ENCODE peak calls at places on chromosomes 7 and 10, in four cellular contexts. E is K562, J is GM12878, U is HepG2. P is an unnamed sample.

GRCh38 chr7:1004018-1004880 is 21.3 kb downstream of the CYP2W1 start:
- DNase-seq in E (no peak), J (no peak), U (no peak), P (no peak)

GRCh38 chr7:102433319-102434038 is at the start of gene ORAI2:
- DNase-seq in E (peak), J (no peak), U (no peak), P (peak)

GRCh38 chr10:102691701-102692100 is 22.5 kb downstream of the ARL3 start:
- DNase-seq in E (no peak), J (no peak), U (no peak), P (no peak)

GRCh38 chr10:68327889-68328786 is 3.7 kb upstream of the HNRNPH3 start:
- DNase-seq in E (no peak), J (no peak), U (peak), P (peak)

GRCh38 chr10:133201151-133201947 is 28.7 kb upstream of the UTF1 start:
- DNase-seq in E (no peak), J (no peak), U (no peak), P (no peak)

GRCh38 chr10:10528563-10528910 is 489.1 kb upstream of the CELF2 start:
- DNase-seq in E (no peak), J (no peak), U (no peak), P (no peak)

GRCh38 chr7:66301249-66301648 is 96.1 kb downstream of the TPST1 start:
- DNase-seq in E (no peak), J (no peak), U (no peak), P (no peak)

GRCh38 chr7:7424151-7424873 is 111.4 kb downstream of the COL28A1 start:
- DNase-seq in E (peak), J (peak), U (peak), P (peak)

GRCh38 chr10:79146611-79147130 is 77.9 kb downstream of the ZMIZ1 start:
- DNase-seq in E (no peak), J (no peak), U (no peak), P (no peak)

GRCh38 chr10:26527018-26527417 is 88.9 kb downstream of the APBB1IP start:
- DNase-seq in E (no peak), J (no peak), U (no peak), P (no peak)

GRCh38 chr7:106021211-106022067 is 58.4 kb downstream of the CDHR3 start:
- DNase-seq in E (no peak), J (no peak), U (no peak), P (peak)

GRCh38 chr7:105087981-105088380 is 74.0 kb downstream of the KMT2E start:
- DNase-seq in E (no peak), J (no peak), U (no peak), P (no peak)

GRCh38 chr10:96509017-96509641 is 4.6 kb downstream of the TLL2 start:
- DNase-seq in E (no peak), J (no peak), U (no peak), P (no peak)

GRCh38 chr10:47323636-47324299 is 1.5 kb downstream of the GDF2 start:
- DNase-seq in E (no peak), J (no peak), U (no peak), P (no peak)

GRCh38 chr7:130854481-130854880 is 120.5 kb upstream of the KLF14 start:
- DNase-seq in E (no peak), J (no peak), U (no peak), P (no peak)
- TF ChIP-seq TARDBP in E (no peak), J (no peak), U (no peak), P (no peak)

GRCh38 chr7:8433477-8434289 is at the start of gene NXPH1:
- DNase-seq in E (peak), J (no peak), U (peak), P (peak)
- TF ChIP-seq FOXM1 in E (no peak), J (no peak), U (no peak), P (no peak)

DNA sequence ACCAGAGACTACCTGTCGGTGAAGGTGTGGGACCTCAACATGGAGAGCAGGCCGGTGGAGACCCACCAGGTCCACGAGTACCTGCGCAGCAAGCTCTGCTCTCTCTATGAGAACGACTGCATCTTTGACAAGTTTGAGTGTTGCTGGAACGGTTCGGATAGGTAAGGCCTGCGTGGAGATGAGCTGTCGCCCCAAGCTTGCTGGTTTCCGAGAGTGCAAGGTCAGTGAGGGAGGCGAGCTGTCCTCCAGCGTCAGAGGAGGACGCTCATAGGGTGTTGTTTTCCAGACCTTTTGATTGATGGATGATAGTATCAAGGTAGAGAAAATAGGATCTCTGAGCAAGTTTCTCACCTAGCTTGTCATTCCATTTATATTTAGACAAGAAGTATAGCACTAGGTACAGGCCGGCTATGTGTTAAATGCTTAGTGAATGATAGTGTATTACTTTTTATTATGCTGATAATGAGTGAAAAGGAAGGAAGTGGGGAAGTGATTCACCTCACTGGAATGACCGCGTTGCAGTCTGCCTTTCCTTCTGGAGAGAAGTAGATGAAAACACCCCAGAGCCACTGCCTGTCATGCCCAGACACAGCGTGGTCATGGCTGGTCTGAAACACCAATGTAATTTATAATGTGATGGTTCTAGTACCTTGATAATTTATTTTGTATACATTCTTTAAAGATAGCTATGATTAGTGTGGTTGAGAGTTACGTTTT is 33.9 kb downstream of the BNIP3 start:
- DNase-seq in E (no peak), J (no peak), U (no peak), P (no peak)
- TF ChIP-seq BHLHE40 in E (no peak), J (no peak), U (no peak), P (no peak)

GRCh38 chr10:13684252-13684791 is 97.6 kb downstream of the PRPF18 start:
- DNase-seq in E (no peak), J (no peak), U (no peak), P (peak)
- TF ChIP-seq TARDBP in E (no peak), J (no peak), U (no peak), P (no peak)

GRCh38 chr7:101235050-101235449 is 2.6 kb downstream of the CLDN15 start:
- DNase-seq in E (peak), J (no peak), U (peak), P (no peak)
- TF ChIP-seq FOXM1 in E (no peak), J (no peak), U (no peak), P (no peak)

GRCh38 chr10:104146871-104147270 is 24.9 kb downstream of the SFR1 start:
- DNase-seq in E (no peak), J (no peak), U (no peak), P (no peak)
- TF ChIP-seq BHLHE40 in E (no peak), J (no peak), U (no peak), P (no peak)

GRCh38 chr7:123757095-123757494 is 8.3 kb upstream of the WASL start:
- DNase-seq in E (no peak), J (no peak), U (no peak), P (no peak)
- TF ChIP-seq TARDBP in E (no peak), J (no peak), U (no peak), P (no peak)